ENCODE peak calls at places on chromosomes 5 and 9, in eight cellular contexts. O, U, L, Z, E, K, F and C are unnamed samples.

GRCh38 chr5:72517961-72518690 is 10.9 kb upstream of the ZNF366 start:
- DNase-seq in O (peak), U (no peak), L (no peak), Z (peak), E (no peak), K (no peak), F (no peak), C (no peak)

GRCh38 chr9:34463098-34463900 is 4.7 kb downstream of the DNAI1 start:
- DNase-seq in O (no peak), U (peak), L (peak), Z (no peak), E (peak), K (no peak), F (no peak), C (no peak)

GRCh38 chr5:94388773-94389514 is 229.5 kb downstream of the KIAA0825 start:
- DNase-seq in O (no peak), U (no peak), L (no peak), Z (no peak), E (no peak), K (no peak), F (no peak), C (no peak)

GRCh38 chr9:4837768-4838546 is 45.2 kb downstream of the RCL1 start:
- DNase-seq in O (no peak), U (peak), L (peak), Z (no peak), E (peak), K (peak), F (no peak), C (no peak)

GRCh38 chr9:69165581-69165980 is 8.5 kb upstream of the TJP2 start:
- DNase-seq in O (no peak), U (no peak), L (no peak), Z (no peak), E (no peak), K (no peak), F (no peak), C (no peak)

GRCh38 chr5:30112842-30113241 is 1080.6 kb upstream of the CDH6 start:
- DNase-seq in O (no peak), U (no peak), L (no peak), Z (no peak), E (no peak), K (no peak), F (no peak), C (no peak)

GRCh38 chr9:129656795-129657390 is 8.6 kb upstream of the PRRX2 start:
- DNase-seq in O (no peak), U (peak), L (peak), Z (no peak), E (peak), K (no peak), F (no peak), C (no peak)

GRCh38 chr5:168822745-168823281 is 243.6 kb upstream of the PANK3 start:
- DNase-seq in O (no peak), U (peak), L (peak), Z (no peak), E (no peak), K (no peak), F (no peak), C (no peak)

GRCh38 chr9:34572092-34572491 is 17.4 kb downstream of the CNTFR start:
- DNase-seq in O (peak), U (no peak), L (no peak), Z (no peak), E (no peak), K (no peak), F (no peak), C (no peak)

GRCh38 chr9:99859395-99859980 is 37.8 kb downstream of the NR4A3 start:
- DNase-seq in O (no peak), U (peak), L (no peak), Z (peak), E (no peak), K (no peak), F (no peak), C (no peak)

GRCh38 chr9:2241461-2241874 is 226.3 kb downstream of the SMARCA2 start:
- DNase-seq in O (no peak), U (no peak), L (peak), Z (peak), E (no peak), K (peak), F (no peak), C (no peak)

GRCh38 chr9:90064248-90064647 is 459.4 kb downstream of the GADD45G start:
- DNase-seq in O (no peak), U (no peak), L (no peak), Z (no peak), E (no peak), K (no peak), F (no peak), C (no peak)

GRCh38 chr5:112245616-112246015 is 173.5 kb downstream of the EPB41L4A start:
- DNase-seq in O (no peak), U (no peak), L (no peak), Z (peak), E (no peak), K (no peak), F (no peak), C (no peak)

GRCh38 chr9:126626117-126627022 is 12.6 kb downstream of the LMX1B start:
- DNase-seq in O (no peak), U (no peak), L (no peak), Z (peak), E (no peak), K (no peak), F (no peak), C (no peak)

GRCh38 chr9:126624912-126625311 is 11.2 kb downstream of the LMX1B start:
- DNase-seq in O (no peak), U (no peak), L (no peak), Z (peak), E (no peak), K (no peak), F (no peak), C (no peak)

GRCh38 chr9:126623667-126624452 is 10.1 kb downstream of the LMX1B start:
- DNase-seq in O (no peak), U (no peak), L (no peak), Z (peak), E (no peak), K (no peak), F (no peak), C (no peak)

GRCh38 chr9:126624453-126624872 is 10.7 kb downstream of the LMX1B start:
- DNase-seq in O (no peak), U (no peak), L (no peak), Z (peak), E (no peak), K (no peak), F (no peak), C (no peak)

GRCh38 chr9:126625329-126626116 is 11.8 kb downstream of the LMX1B start:
- DNase-seq in O (no peak), U (no peak), L (no peak), Z (peak), E (no peak), K (no peak), F (no peak), C (no peak)
- H3K4me3 ChIP-seq in O (peak), U (peak), L (no peak), Z (peak), E (no peak), K (no peak), F (peak), C (peak)

GRCh38 chr5:172871561-172871960 is 37.5 kb downstream of the ERGIC1 start:
- DNase-seq in O (no peak), U (no peak), L (no peak), Z (no peak), E (no peak), K (no peak), F (no peak), C (no peak)

GRCh38 chr5:172874647-172875371 is 40.8 kb downstream of the ERGIC1 start:
- DNase-seq in O (no peak), U (no peak), L (no peak), Z (no peak), E (no peak), K (no peak), F (no peak), C (no peak)

GRCh38 chr5:172872997-172873491 is 39.0 kb downstream of the ERGIC1 start:
- DNase-seq in O (peak), U (no peak), L (peak), Z (no peak), E (no peak), K (no peak), F (no peak), C (no peak)

GRCh38 chr5:172871982-172872381 is 37.9 kb downstream of the ERGIC1 start:
- DNase-seq in O (no peak), U (no peak), L (no peak), Z (no peak), E (no peak), K (no peak), F (no peak), C (no peak)

GRCh38 chr5:172873513-172873912 is 39.5 kb downstream of the ERGIC1 start:
- DNase-seq in O (no peak), U (no peak), L (no peak), Z (no peak), E (no peak), K (no peak), F (no peak), C (no peak)
- H3K4me3 ChIP-seq in O (no peak), U (no peak), L (no peak), Z (no peak), E (no peak), K (no peak), F (no peak), C (no peak)

GRCh38 chr5:110751902-110752762 is 13.3 kb downstream of the SLC25A46 start:
- DNase-seq in O (no peak), U (peak), L (no peak), Z (no peak), E (no peak), K (no peak), F (no peak), C (peak)
- H3K4me3 ChIP-seq in O (no peak), U (no peak), L (no peak), Z (no peak), E (no peak), K (no peak), F (no peak), C (peak)

GRCh38 chr5:96687812-96688453 is 25.8 kb downstream of the CAST start:
- DNase-seq in O (no peak), U (peak), L (peak), Z (peak), E (peak), K (no peak), F (peak), C (no peak)
- H3K4me3 ChIP-seq in O (no peak), U (peak), L (peak), Z (no peak), E (no peak), K (no peak), F (no peak), C (no peak)